ENCODE peak calls at places on chromosome 6, in eight cellular contexts. M is EL; F is SJSA1; I is heart right ventricle; W is ELR; S is psoas muscle; R is activated effector memory CD4-positive, alpha-beta T cell treated with Interleukin-2 at 50 U/mL for 16 hours; X is foreskin fibroblast. L is an unnamed sample.
A peak's percentile ranks its signal among the peaks of the same experiment; 100 is the strongest.

GRCh38 chr6:13696226-13696625 is 15.4 kb downstream of the RANBP9 start:
- DNase-seq in M (peak; percentile 82), F (peak; percentile 62), I (no peak), W (peak; percentile 87), S (no peak), R (no peak), X (peak; percentile 37), L (no peak)

GRCh38 chr6:119148102-119148824 is 69.8 kb upstream of the FAM184A start:
- DNase-seq in M (peak; percentile 75), F (peak; percentile 54), I (no peak), W (peak; percentile 68), S (no peak), R (no peak), X (peak; percentile 78), L (no peak)

GRCh38 chr6:170222498-170223471 is 68.1 kb downstream of the DLL1 start:
- DNase-seq in M (no peak), F (no peak), I (no peak), W (no peak), S (no peak), R (no peak), X (no peak), L (no peak)

GRCh38 chr6:872570-873125 is 179.7 kb upstream of the EXOC2 start:
- DNase-seq in M (no peak), F (no peak), I (no peak), W (no peak), S (no peak), R (no peak), X (no peak), L (no peak)

GRCh38 chr6:46451343-46451742 is 39.9 kb downstream of the RCAN2 start:
- DNase-seq in M (no peak), F (no peak), I (no peak), W (no peak), S (no peak), R (no peak), X (no peak), L (no peak)

GRCh38 chr6:66173587-66173986 is 466.6 kb upstream of the EYS start:
- DNase-seq in M (no peak), F (no peak), I (no peak), W (no peak), S (no peak), R (no peak), X (no peak), L (no peak)

GRCh38 chr6:31568537-31568961 is 3.5 kb upstream of the LTA start:
- DNase-seq in M (no peak), F (no peak), I (no peak), W (no peak), S (no peak), R (peak; percentile 53), X (no peak), L (no peak)

GRCh38 chr6:168968228-168968627 is 285.4 kb downstream of the THBS2 start:
- DNase-seq in M (peak; percentile 95), F (no peak), I (no peak), W (peak; percentile 92), S (peak; percentile 39), R (no peak), X (peak; percentile 98), L (peak; percentile 15)

GRCh38 chr6:72950114-72950860 is 275.0 kb downstream of the KHDC1L start:
- DNase-seq in M (peak; percentile 88), F (peak; percentile 18), I (no peak), W (peak; percentile 90), S (no peak), R (no peak), X (peak; percentile 79), L (no peak)